ENCODE peak calls at places on chromosome 11, in five cellular contexts. N, M, Q, H and S are unnamed samples.

GRCh38 chr11:1484716-1485503 is 1.7 kb downstream of the MOB2 start:
- DNase-seq in N (peak; percentile 30), M (no peak), Q (no peak), H (no peak), S (no peak)

GRCh38 chr11:43516316-43516820 is 157.6 kb downstream of the TTC17 start:
- DNase-seq in N (no peak), M (peak; percentile 55), Q (no peak), H (no peak), S (no peak)

GRCh38 chr11:5831196-5831829 is 10.4 kb downstream of the OR52E6 start:
- DNase-seq in N (no peak), M (no peak), Q (peak; percentile 23), H (no peak), S (no peak)

GRCh38 chr11:14578551-14578956 is 58.4 kb upstream of the PSMA1 start:
- DNase-seq in N (no peak), M (no peak), Q (peak; percentile 24), H (peak; percentile 69), S (peak; percentile 57)

GRCh38 chr11:73308963-73309960 is 1.2 kb downstream of the ARHGEF17 start:
- DNase-seq in N (peak; percentile 80), M (peak; percentile 83), Q (no peak), H (no peak), S (no peak)

GRCh38 chr11:117687776-117688175 is 109.2 kb downstream of the DSCAML1 start:
- DNase-seq in N (no peak), M (no peak), Q (no peak), H (no peak), S (no peak)

GRCh38 chr11:58060939-58061672 is 30.4 kb downstream of the OR6Q1 start:
- DNase-seq in N (no peak), M (no peak), Q (no peak), H (no peak), S (no peak)

GRCh38 chr11:85809881-85810280 is 1.1 kb downstream of the SYTL2 start:
- DNase-seq in N (peak; percentile 18), M (peak; percentile 44), Q (peak; percentile 9), H (no peak), S (no peak)

GRCh38 chr11:62806611-62807121 is 1.4 kb upstream of the NXF1 start:
- DNase-seq in N (no peak), M (no peak), Q (no peak), H (no peak), S (no peak)